ENCODE peak calls at places on chromosome 12, in eight cellular contexts. G, V, B, H, W, N, O and R are unnamed samples.
A peak's percentile ranks its signal among the peaks of the same experiment; 100 is the strongest.

GRCh38 chr12:113299619-113300237 is 35.2 kb downstream of the SLC8B1 start:
- DNase-seq in G (peak; percentile 81), V (peak; percentile 93), B (peak; percentile 32), H (no peak), W (peak; percentile 49), N (peak; percentile 57), O (peak; percentile 73), R (peak; percentile 66)

GRCh38 chr12:79844693-79845092 is 90.2 kb downstream of the PPP1R12A start:
- DNase-seq in G (no peak), V (peak; percentile 8), B (no peak), H (no peak), W (no peak), N (no peak), O (peak; percentile 91), R (no peak)

GRCh38 chr12:47736877-47737676 is 11.8 kb upstream of the ENDOU start:
- DNase-seq in G (peak; percentile 96), V (no peak), B (peak; percentile 88), H (no peak), W (peak; percentile 85), N (peak; percentile 86), O (peak; percentile 73), R (peak; percentile 70)

GRCh38 chr12:115421796-115422709 is 738.1 kb upstream of the TBX3 start:
- DNase-seq in G (no peak), V (no peak), B (no peak), H (no peak), W (no peak), N (no peak), O (no peak), R (no peak)

GRCh38 chr12:51329742-51330141 is 5.8 kb upstream of the BIN2 start:
- DNase-seq in G (no peak), V (no peak), B (no peak), H (no peak), W (no peak), N (no peak), O (no peak), R (no peak)

GRCh38 chr12:11946161-11946560 is 124.6 kb upstream of the BCL2L14 start:
- DNase-seq in G (no peak), V (no peak), B (no peak), H (no peak), W (no peak), N (no peak), O (no peak), R (no peak)

GRCh38 chr12:52873513-52873831 is 24.7 kb upstream of the KRT78 start:
- DNase-seq in G (no peak), V (no peak), B (no peak), H (no peak), W (no peak), N (no peak), O (no peak), R (no peak)

GRCh38 chr12:39103552-39104165 is 198.3 kb upstream of the CPNE8 start:
- DNase-seq in G (no peak), V (peak; percentile 64), B (no peak), H (peak; percentile 15), W (no peak), N (peak; percentile 24), O (no peak), R (no peak)

GRCh38 chr12:31005944-31006361 is 67.7 kb upstream of the DDX11 start:
- DNase-seq in G (peak; percentile 38), V (peak; percentile 48), B (no peak), H (no peak), W (peak; percentile 10), N (no peak), O (peak; percentile 20), R (no peak)

GRCh38 chr12:48980953-48981756 is 3.0 kb downstream of the WNT1 start:
- DNase-seq in G (no peak), V (peak; percentile 66), B (no peak), H (no peak), W (no peak), N (no peak), O (peak; percentile 29), R (no peak)

GRCh38 chr12:46124848-46125619 is 134.7 kb upstream of the SCAF11 start:
- DNase-seq in G (peak; percentile 75), V (peak; percentile 59), B (peak; percentile 41), H (no peak), W (peak; percentile 62), N (peak; percentile 44), O (peak; percentile 87), R (no peak)

GRCh38 chr12:80213246-80213645 is 113.9 kb downstream of the OTOGL start:
- DNase-seq in G (no peak), V (no peak), B (no peak), H (no peak), W (no peak), N (no peak), O (no peak), R (no peak)

GRCh38 chr12:121781751-121782615 is 11.5 kb downstream of the RHOF start:
- DNase-seq in G (no peak), V (no peak), B (no peak), H (no peak), W (no peak), N (no peak), O (peak; percentile 72), R (no peak)

GRCh38 chr12:57381693-57382220 is 49.1 kb downstream of the R3HDM2 start:
- DNase-seq in G (no peak), V (no peak), B (no peak), H (no peak), W (no peak), N (no peak), O (peak; percentile 59), R (no peak)

GRCh38 chr12:46788247-46788887 is 37.4 kb downstream of the SLC38A4 start:
- DNase-seq in G (no peak), V (no peak), B (no peak), H (no peak), W (no peak), N (no peak), O (peak; percentile 37), R (no peak)

GRCh38 chr12:325886-326285 is 63.2 kb downstream of the KDM5A start:
- DNase-seq in G (no peak), V (no peak), B (no peak), H (no peak), W (no peak), N (no peak), O (no peak), R (no peak)

GRCh38 chr12:121176826-121177529 is 33.0 kb upstream of the P2RX4 start:
- DNase-seq in G (no peak), V (no peak), B (no peak), H (no peak), W (no peak), N (no peak), O (no peak), R (no peak)

GRCh38 chr12:113555226-113555625 is 83.6 kb upstream of the LHX5 start:
- DNase-seq in G (no peak), V (no peak), B (no peak), H (no peak), W (no peak), N (no peak), O (peak; percentile 8), R (no peak)

GRCh38 chr12:9798008-9798619 is 29.2 kb upstream of the KLRF1 start:
- DNase-seq in G (no peak), V (peak; percentile 13), B (peak; percentile 49), H (peak; percentile 85), W (no peak), N (no peak), O (peak; percentile 56), R (no peak)

GRCh38 chr12:68229956-68230355 is 4.3 kb upstream of the IL26 start:
- DNase-seq in G (no peak), V (no peak), B (no peak), H (no peak), W (no peak), N (no peak), O (no peak), R (no peak)

GRCh38 chr12:48788522-48788851 is 402 bp downstream of the ADCY6 start:
- DNase-seq in G (no peak), V (no peak), B (no peak), H (no peak), W (no peak), N (no peak), O (no peak), R (no peak)

GRCh38 chr12:43281563-43281962 is 270.4 kb downstream of the ADAMTS20 start:
- DNase-seq in G (no peak), V (no peak), B (no peak), H (no peak), W (no peak), N (no peak), O (no peak), R (no peak)

GRCh38 chr12:69579029-69579428 is 6.2 kb upstream of the CCT2 start:
- DNase-seq in G (no peak), V (no peak), B (no peak), H (no peak), W (no peak), N (no peak), O (no peak), R (no peak)

DNA sequence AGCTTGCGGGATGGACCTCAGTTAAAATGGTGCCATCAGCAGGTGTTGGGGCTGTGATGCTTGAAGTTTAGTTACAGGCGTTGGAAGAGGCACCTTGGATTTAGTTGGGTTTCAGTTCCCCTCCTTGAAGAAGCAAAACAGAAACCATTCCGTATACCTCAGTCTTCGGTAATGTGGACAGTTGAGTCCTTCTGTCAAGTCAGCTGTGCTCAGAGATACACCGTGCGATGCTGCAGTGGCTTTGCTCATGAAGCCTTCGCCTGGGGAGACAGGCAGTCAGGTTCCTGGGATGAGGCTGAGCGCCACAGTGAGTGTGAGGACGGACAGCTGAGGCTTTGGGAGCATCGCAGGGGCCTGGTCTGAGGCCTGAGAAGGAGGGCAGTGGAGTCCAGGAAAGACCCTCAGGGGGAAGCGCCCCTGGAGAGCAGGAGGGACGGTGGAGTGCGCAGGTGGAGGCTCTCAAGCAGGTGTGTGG is 7.4 kb downstream of the RAN start:
- DNase-seq in G (peak; percentile 61), V (no peak), B (no peak), H (peak; percentile 69), W (no peak), N (no peak), O (no peak), R (no peak)
- TF ChIP-seq POLR2A in G (no peak), V (no peak), B (no peak), H (peak; percentile 75), W (no peak), N (no peak), O (no peak), R (no peak)

GRCh38 chr12:98955284-98955683 is 310.2 kb downstream of the APAF1 start:
- DNase-seq in G (no peak), V (peak; percentile 28), B (no peak), H (no peak), W (no peak), N (no peak), O (peak; percentile 2), R (no peak)
- TF ChIP-seq CTCF in G (no peak), V (peak; percentile 30), B (no peak), H (peak; percentile 50), W (no peak), N (no peak), O (peak; percentile 13), R (no peak)

GRCh38 chr12:50112456-50113218 is 601 bp downstream of the COX14 start:
- DNase-seq in G (no peak), V (peak; percentile 66), B (peak; percentile 41), H (no peak), W (no peak), N (no peak), O (no peak), R (no peak)
- TF ChIP-seq POLR2A in G (peak; percentile 20), V (no peak), B (no peak), H (no peak), W (no peak), N (no peak), O (no peak), R (no peak)

GRCh38 chr12:107912421-107913004 is 138.0 kb downstream of the ASCL4 start:
- DNase-seq in G (peak; percentile 65), V (peak; percentile 55), B (peak; percentile 40), H (no peak), W (no peak), N (no peak), O (no peak), R (peak; percentile 74)
- TF ChIP-seq CTCF in G (no peak), V (peak; percentile 70), B (no peak), H (peak; percentile 89), W (peak; percentile 12), N (peak; percentile 55), O (peak; percentile 23), R (peak; percentile 8)